ENCODE peak calls at places on chromosome 15, in ten cellular contexts. W is coronary artery, S is globus pallidus, L is tibial artery, A is HEK293T, B is SW 1271, F is DMS153, H is ELR, M is right cardiac atrium, X is activated gamma-delta T cell treated with Interleukin-2 at 50 U/mL for 16 hours. K is an unnamed sample.

GRCh38 chr15:83199288-83199687 is 8.3 kb downstream of the HDGFL3 start:
- DNase-seq in L (no peak), H (no peak), A (no peak), M (no peak), F (no peak), S (no peak), W (no peak), B (no peak), X (no peak), K (no peak)

GRCh38 chr15:64334530-64334929 is 21.4 kb downstream of the CSNK1G1 start:
- DNase-seq in H (no peak), F (no peak), W (no peak), X (peak; percentile 7), S (no peak), B (no peak), M (no peak), L (no peak), A (no peak), K (no peak)

GRCh38 chr15:70795311-70795665 is 31.9 kb upstream of the UACA start:
- DNase-seq in B (peak; percentile 89), S (no peak), F (no peak), L (no peak), X (no peak), M (no peak), H (peak; percentile 98), A (no peak), W (no peak), K (no peak)

GRCh38 chr15:37102315-37103021 is 2.1 kb upstream of the MEIS2 start:
- DNase-seq in S (no peak), L (no peak), X (no peak), W (no peak), F (no peak), B (no peak), A (no peak), H (peak; percentile 37), M (peak; percentile 60), K (no peak)

GRCh38 chr15:41122849-41123248 is 6.8 kb upstream of the INO80 start:
- DNase-seq in F (no peak), H (no peak), B (no peak), S (no peak), A (no peak), W (no peak), L (no peak), M (no peak), X (no peak), K (no peak)

GRCh38 chr15:39786444-39787056 is 3.9 kb upstream of the FSIP1 start:
- DNase-seq in B (no peak), H (peak; percentile 78), A (peak; percentile 25), L (no peak), M (no peak), F (peak; percentile 30), W (no peak), X (no peak), S (peak; percentile 61), K (peak; percentile 20)

GRCh38 chr15:99719096-99719541 is 14.1 kb downstream of the LYSMD4 start:
- DNase-seq in L (no peak), W (no peak), M (no peak), H (peak; percentile 58), S (no peak), A (no peak), B (no peak), X (no peak), F (no peak), K (no peak)

GRCh38 chr15:74444106-74445062 is 10.6 kb upstream of the SEMA7A start:
- DNase-seq in S (no peak), X (no peak), B (no peak), H (no peak), F (no peak), M (no peak), L (no peak), A (no peak), W (no peak), K (no peak)

GRCh38 chr15:46707452-46707851 is 1009.9 kb upstream of the SEMA6D start:
- DNase-seq in S (no peak), X (no peak), B (no peak), H (no peak), A (no peak), F (no peak), L (no peak), M (no peak), W (no peak), K (no peak)

GRCh38 chr15:66819084-66819483 is 117.0 kb downstream of the SMAD6 start:
- DNase-seq in S (no peak), L (no peak), B (no peak), X (no peak), M (no peak), W (no peak), A (no peak), H (no peak), F (no peak), K (no peak)

GRCh38 chr15:46266691-46267090 is 631.9 kb downstream of the SQOR start:
- DNase-seq in F (no peak), B (no peak), M (no peak), X (no peak), H (no peak), L (no peak), S (no peak), A (no peak), W (no peak), K (no peak)

GRCh38 chr15:78000927-78001249 is 76.6 kb downstream of the TBC1D2B start:
- DNase-seq in F (no peak), H (no peak), S (no peak), A (no peak), W (no peak), M (no peak), L (no peak), B (no peak), X (no peak), K (no peak)

GRCh38 chr15:28880680-28881079 is 5.1 kb upstream of the APBA2 start:
- DNase-seq in L (no peak), F (no peak), M (no peak), W (no peak), H (no peak), S (no peak), X (no peak), A (no peak), B (no peak), K (no peak)

GRCh38 chr15:43527802-43528541 is 10.6 kb downstream of the MAP1A start:
- DNase-seq in M (no peak), H (no peak), L (no peak), F (no peak), S (no peak), W (no peak), B (no peak), X (no peak), A (no peak), K (no peak)

GRCh38 chr15:25247418-25248030 is 191.3 kb downstream of the UBE3A start:
- DNase-seq in W (no peak), A (no peak), H (no peak), L (no peak), X (no peak), F (no peak), S (no peak), M (peak; percentile 11), B (no peak), K (no peak)

K was measured in SHP77.